ENCODE peak calls at places on chromosomes 11 and 22, in five cellular contexts. B is nephron progenitor cell; P is activated CD4-positive, alpha-beta T cell treated with anti-CD3 and anti-CD28 coated beads for 24 hours; G is epithelial cell of esophagus; F is adrenal gland. W is an unnamed sample.

GRCh38 chr11:27081056-27081455 is 40.4 kb downstream of the BBOX1 start:
- DNase-seq in F (no peak), G (peak), P (no peak), B (no peak), W (no peak)

GRCh38 chr11:107275632-107276031 is 182.0 kb downstream of the CWF19L2 start:
- DNase-seq in G (peak), F (no peak), P (no peak), B (no peak), W (no peak)

GRCh38 chr22:41902932-41903421 is 11.9 kb downstream of the SHISA8 start:
- DNase-seq in P (no peak), F (peak), B (no peak), G (no peak), W (no peak)

GRCh38 chr11:130096823-130097222 is 27.1 kb downstream of the APLP2 start:
- DNase-seq in P (no peak), F (no peak), G (no peak), B (no peak), W (no peak)

GRCh38 chr11:94183886-94184264 is 55.2 kb downstream of the PANX1 start:
- DNase-seq in F (peak), G (peak), P (no peak), B (peak), W (no peak)

GRCh38 chr11:19905280-19905853 is 192.7 kb downstream of the NAV2 start:
- DNase-seq in B (no peak), F (no peak), G (peak), P (no peak), W (no peak)

GRCh38 chr11:6635082-6635932 is 16.1 kb upstream of the TPP1 start:
- DNase-seq in P (no peak), G (no peak), B (peak), F (peak), W (no peak)

GRCh38 chr11:4610258-4610935 is 2.4 kb upstream of the TRIM68 start:
- DNase-seq in G (no peak), F (no peak), P (no peak), B (no peak), W (no peak)

GRCh38 chr11:125956371-125956770 is 10.5 kb downstream of the VSIG10L2 start:
- DNase-seq in G (no peak), F (no peak), B (no peak), P (no peak), W (no peak)

GRCh38 chr11:130480721-130481140 is 32.3 kb downstream of the ADAMTS15 start:
- DNase-seq in G (no peak), F (no peak), B (no peak), P (no peak), W (no peak)

GRCh38 chr22:22060200-22061084 is 77.9 kb upstream of the TOP3B start:
- DNase-seq in F (peak), B (peak), G (peak), P (peak), W (peak)

GRCh38 chr11:67615455-67616430 is 9.0 kb downstream of the NDUFV1 start:
- DNase-seq in P (peak), F (no peak), B (no peak), G (peak), W (no peak)

GRCh38 chr22:35629406-35630234 is 12.5 kb upstream of the MB start:
- DNase-seq in F (peak), P (no peak), B (no peak), G (peak), W (no peak)

GRCh38 chr11:128336203-128336602 is 251.2 kb downstream of the ETS1 start:
- DNase-seq in G (no peak), P (no peak), F (peak), B (peak), W (no peak)

GRCh38 chr11:70851308-70851707 is 401.1 kb downstream of the SHANK2 start:
- DNase-seq in F (no peak), B (no peak), P (no peak), G (no peak), W (no peak)

GRCh38 chr11:63961608-63962412 is 12.6 kb upstream of the COX8A start:
- DNase-seq in B (no peak), G (peak), F (no peak), P (no peak), W (no peak)

GRCh38 chr22:29305836-29306174 is 645 bp upstream of the GAS2L1 start:
- DNase-seq in B (no peak), F (no peak), P (no peak), G (no peak), W (no peak)

GRCh38 chr11:76782526-76783293 is 446 bp upstream of the TSKU start:
- DNase-seq in G (peak), P (no peak), B (peak), F (peak), W (peak)

GRCh38 chr22:22111267-22111751 is 128.7 kb upstream of the TOP3B start:
- DNase-seq in P (peak), G (peak), B (no peak), F (no peak), W (no peak)

GRCh38 chr11:74820763-74821162 is 72.1 kb downstream of the RNF169 start:
- DNase-seq in P (no peak), F (no peak), G (peak), B (no peak), W (no peak)

GRCh38 chr11:5698281-5698680 is 8.7 kb downstream of the TRIM22 start:
- DNase-seq in G (no peak), B (no peak), F (no peak), P (no peak), W (no peak)

GRCh38 chr11:65917434-65918210 is 1.2 kb downstream of the C11orf68 start:
- DNase-seq in F (no peak), B (no peak), G (no peak), P (no peak), W (no peak)

W was measured in CMK.